ENCODE peak calls at places on chromosomes 7 and 10, in seven cellular contexts. One of them, this sample, is unnamed.

GRCh38 chr10:21519981-21520436 is 5.5 kb downstream of the SKIDA1 start:
- DNase-seq in CD4-positive, alpha-beta memory T cell: no peak
- DNase-seq in left ventricle myocardium inferior: no peak
- DNase-seq in WERI-Rb-1: no peak
- DNase-seq in skeletal muscle cell: no peak
- DNase-seq in mesendoderm: peak
- DNase-seq in brain microvascular endothelial cell: peak
- DNase-seq in this sample: no peak

GRCh38 chr10:133253313-133253955 is 15.8 kb downstream of the VENTX start:
- DNase-seq in brain microvascular endothelial cell: no peak
- DNase-seq in WERI-Rb-1: no peak
- DNase-seq in mesendoderm: no peak
- DNase-seq in CD4-positive, alpha-beta memory T cell: no peak
- DNase-seq in skeletal muscle cell: no peak
- DNase-seq in left ventricle myocardium inferior: no peak
- DNase-seq in this sample: no peak

GRCh38 chr7:71626206-71626605 is 494.3 kb downstream of the GALNT17 start:
- DNase-seq in mesendoderm: peak
- DNase-seq in left ventricle myocardium inferior: no peak
- DNase-seq in brain microvascular endothelial cell: peak
- DNase-seq in WERI-Rb-1: no peak
- DNase-seq in skeletal muscle cell: no peak
- DNase-seq in CD4-positive, alpha-beta memory T cell: no peak
- DNase-seq in this sample: no peak

GRCh38 chr7:118734541-118734940 is 510.0 kb downstream of the ANKRD7 start:
- DNase-seq in left ventricle myocardium inferior: no peak
- DNase-seq in skeletal muscle cell: no peak
- DNase-seq in brain microvascular endothelial cell: no peak
- DNase-seq in mesendoderm: no peak
- DNase-seq in CD4-positive, alpha-beta memory T cell: no peak
- DNase-seq in WERI-Rb-1: no peak
- DNase-seq in this sample: no peak

GRCh38 chr10:29426420-29426819 is 137.6 kb downstream of the LYZL1 start:
- DNase-seq in left ventricle myocardium inferior: no peak
- DNase-seq in CD4-positive, alpha-beta memory T cell: no peak
- DNase-seq in mesendoderm: no peak
- DNase-seq in skeletal muscle cell: no peak
- DNase-seq in brain microvascular endothelial cell: no peak
- DNase-seq in WERI-Rb-1: no peak
- DNase-seq in this sample: no peak

GRCh38 chr10:48324580-48324979 is 18.1 kb downstream of the MAPK8 start:
- DNase-seq in left ventricle myocardium inferior: no peak
- DNase-seq in CD4-positive, alpha-beta memory T cell: no peak
- DNase-seq in mesendoderm: no peak
- DNase-seq in brain microvascular endothelial cell: no peak
- DNase-seq in skeletal muscle cell: no peak
- DNase-seq in WERI-Rb-1: no peak
- DNase-seq in this sample: no peak

GRCh38 chr7:149825567-149826343 is 12.4 kb upstream of the ZNF862 start:
- DNase-seq in CD4-positive, alpha-beta memory T cell: no peak
- DNase-seq in mesendoderm: no peak
- DNase-seq in left ventricle myocardium inferior: no peak
- DNase-seq in skeletal muscle cell: no peak
- DNase-seq in brain microvascular endothelial cell: no peak
- DNase-seq in WERI-Rb-1: no peak
- DNase-seq in this sample: peak

GRCh38 chr7:23393636-23394035 is 76.7 kb downstream of the IGF2BP3 start:
- DNase-seq in left ventricle myocardium inferior: no peak
- DNase-seq in skeletal muscle cell: no peak
- DNase-seq in WERI-Rb-1: peak
- DNase-seq in brain microvascular endothelial cell: no peak
- DNase-seq in CD4-positive, alpha-beta memory T cell: no peak
- DNase-seq in mesendoderm: no peak
- DNase-seq in this sample: no peak

GRCh38 chr7:133911724-133912123 is 215.4 kb upstream of the LRGUK start:
- DNase-seq in mesendoderm: no peak
- DNase-seq in WERI-Rb-1: no peak
- DNase-seq in skeletal muscle cell: no peak
- DNase-seq in CD4-positive, alpha-beta memory T cell: no peak
- DNase-seq in left ventricle myocardium inferior: no peak
- DNase-seq in brain microvascular endothelial cell: no peak
- DNase-seq in this sample: no peak

GRCh38 chr7:74230446-74231231 is 20.8 kb downstream of the LAT2 start:
- DNase-seq in WERI-Rb-1: no peak
- DNase-seq in CD4-positive, alpha-beta memory T cell: no peak
- DNase-seq in left ventricle myocardium inferior: no peak
- DNase-seq in skeletal muscle cell: no peak
- DNase-seq in brain microvascular endothelial cell: no peak
- DNase-seq in mesendoderm: no peak
- DNase-seq in this sample: no peak

DNA sequence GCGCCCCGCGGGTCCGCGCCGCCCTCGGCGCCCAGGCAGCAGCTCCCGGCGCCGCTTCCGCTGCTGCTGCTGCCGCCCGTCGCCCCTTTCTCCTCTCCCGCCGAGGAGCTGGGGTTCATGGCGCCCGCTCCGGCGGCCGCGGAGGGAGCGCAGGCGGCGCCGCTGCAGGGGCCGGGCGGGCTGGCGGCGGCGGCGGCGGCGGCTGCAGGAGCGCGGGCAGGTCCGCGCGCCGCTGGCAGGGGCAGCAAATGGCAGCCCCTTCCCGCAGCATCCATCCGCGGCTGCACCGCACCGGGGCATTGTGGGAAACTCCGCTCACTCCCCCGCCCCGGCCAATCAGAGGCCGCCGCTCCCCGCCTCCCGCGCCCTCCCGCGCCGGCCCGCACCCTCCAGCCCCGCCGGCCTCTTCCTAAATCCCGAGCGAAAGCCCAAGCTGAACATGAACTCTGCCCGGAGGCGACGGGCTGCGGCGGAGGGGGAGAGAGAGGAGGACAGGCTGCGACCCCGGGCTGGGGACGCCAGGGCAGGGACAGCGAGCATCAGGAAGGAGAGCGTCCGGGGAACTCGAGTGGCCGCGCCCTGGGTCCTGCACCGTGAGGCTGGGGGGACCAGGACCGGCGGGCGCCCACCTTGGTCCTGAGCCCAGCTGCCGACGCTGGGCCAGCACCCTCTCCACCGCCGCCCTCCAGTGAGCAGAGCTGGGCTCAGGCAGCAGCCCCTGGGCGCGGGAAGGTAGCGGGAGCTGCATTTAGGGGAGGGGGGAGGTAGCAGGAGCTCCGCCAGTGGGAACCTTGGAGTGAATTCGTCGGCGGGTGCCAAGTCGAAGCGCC is at the start of gene DGKI:
- DNase-seq in CD4-positive, alpha-beta memory T cell: peak
- DNase-seq in left ventricle myocardium inferior: no peak
- DNase-seq in brain microvascular endothelial cell: no peak
- DNase-seq in mesendoderm: peak
- DNase-seq in skeletal muscle cell: no peak
- DNase-seq in WERI-Rb-1: no peak
- DNase-seq in this sample: peak
- H3K4me3 ChIP-seq in CD4-positive, alpha-beta memory T cell: no peak
- H3K4me3 ChIP-seq in left ventricle myocardium inferior: peak
- H3K4me3 ChIP-seq in brain microvascular endothelial cell: peak
- H3K4me3 ChIP-seq in mesendoderm: no peak
- H3K4me3 ChIP-seq in skeletal muscle cell: peak
- H3K4me3 ChIP-seq in WERI-Rb-1: peak
- H3K4me3 ChIP-seq in this sample: no peak

DNA sequence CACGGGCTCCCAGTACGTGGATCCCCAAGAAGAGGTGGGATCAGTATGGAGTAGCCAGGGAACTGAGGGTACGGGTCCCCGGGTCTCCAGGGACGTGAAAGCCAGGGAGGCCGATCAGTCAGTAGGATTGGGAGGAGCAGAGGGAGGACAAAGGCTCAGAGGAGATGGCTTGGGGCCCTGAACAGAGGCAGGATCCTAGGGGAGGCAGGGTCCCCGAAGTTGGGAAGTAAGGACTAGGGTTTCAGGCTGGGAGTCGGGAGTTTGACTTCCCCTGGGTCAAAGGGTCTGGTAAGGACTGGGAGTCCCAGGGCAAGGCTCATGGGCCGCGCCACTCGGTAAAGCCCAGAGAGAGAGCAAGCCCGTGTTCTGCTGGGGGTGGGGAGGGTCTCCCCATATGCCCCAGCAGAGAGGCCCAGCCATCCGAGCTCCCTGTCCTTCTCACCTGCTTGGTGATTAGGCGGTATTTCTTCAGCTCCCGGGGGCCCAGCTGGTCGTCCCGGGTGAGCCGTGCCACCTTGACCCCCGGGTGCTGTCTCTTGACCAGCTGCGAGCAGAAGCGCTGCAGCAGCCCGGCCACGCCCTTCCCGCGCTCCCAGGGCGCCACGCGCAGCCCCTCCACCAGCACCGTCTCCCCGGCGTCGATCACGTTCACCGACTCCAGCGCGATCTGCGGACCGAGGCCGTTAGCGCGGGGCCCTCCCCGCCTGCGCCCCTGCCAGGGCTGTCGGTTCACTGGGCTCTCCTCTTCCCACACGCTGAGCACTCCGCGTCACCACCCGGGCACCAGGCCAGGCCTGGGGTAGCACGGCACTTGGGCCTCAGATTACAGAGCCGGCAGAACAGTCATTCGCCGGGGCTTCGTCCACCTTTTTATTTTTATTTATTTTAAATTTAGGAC is 7.0 kb downstream of the NAT16 start:
- DNase-seq in CD4-positive, alpha-beta memory T cell: no peak
- DNase-seq in mesendoderm: peak
- DNase-seq in skeletal muscle cell: no peak
- DNase-seq in left ventricle myocardium inferior: peak
- DNase-seq in WERI-Rb-1: no peak
- DNase-seq in brain microvascular endothelial cell: peak
- DNase-seq in this sample: peak
- H3K4me3 ChIP-seq in CD4-positive, alpha-beta memory T cell: no peak
- H3K4me3 ChIP-seq in mesendoderm: no peak
- H3K4me3 ChIP-seq in skeletal muscle cell: peak
- H3K4me3 ChIP-seq in left ventricle myocardium inferior: peak
- H3K4me3 ChIP-seq in WERI-Rb-1: no peak
- H3K4me3 ChIP-seq in brain microvascular endothelial cell: no peak
- H3K4me3 ChIP-seq in this sample: no peak

GRCh38 chr10:5944389-5945202 is 32.7 kb downstream of the IL15RA start:
- DNase-seq in CD4-positive, alpha-beta memory T cell: no peak
- DNase-seq in WERI-Rb-1: no peak
- DNase-seq in skeletal muscle cell: peak
- DNase-seq in brain microvascular endothelial cell: peak
- DNase-seq in left ventricle myocardium inferior: peak
- DNase-seq in mesendoderm: no peak
- DNase-seq in this sample: no peak

GRCh38 chr10:5945561-5946418 is 31.6 kb downstream of the IL15RA start:
- DNase-seq in WERI-Rb-1: no peak
- DNase-seq in left ventricle myocardium inferior: peak
- DNase-seq in CD4-positive, alpha-beta memory T cell: no peak
- DNase-seq in skeletal muscle cell: peak
- DNase-seq in mesendoderm: peak
- DNase-seq in brain microvascular endothelial cell: peak
- DNase-seq in this sample: no peak

GRCh38 chr10:5946786-5947185 is 30.6 kb downstream of the IL15RA start:
- DNase-seq in mesendoderm: no peak
- DNase-seq in CD4-positive, alpha-beta memory T cell: no peak
- DNase-seq in brain microvascular endothelial cell: no peak
- DNase-seq in skeletal muscle cell: no peak
- DNase-seq in left ventricle myocardium inferior: no peak
- DNase-seq in WERI-Rb-1: no peak
- DNase-seq in this sample: no peak

GRCh38 chr10:5943536-5943935 is 33.8 kb downstream of the IL15RA start:
- DNase-seq in brain microvascular endothelial cell: no peak
- DNase-seq in CD4-positive, alpha-beta memory T cell: no peak
- DNase-seq in WERI-Rb-1: no peak
- DNase-seq in mesendoderm: no peak
- DNase-seq in skeletal muscle cell: no peak
- DNase-seq in left ventricle myocardium inferior: peak
- DNase-seq in this sample: peak

DNA sequence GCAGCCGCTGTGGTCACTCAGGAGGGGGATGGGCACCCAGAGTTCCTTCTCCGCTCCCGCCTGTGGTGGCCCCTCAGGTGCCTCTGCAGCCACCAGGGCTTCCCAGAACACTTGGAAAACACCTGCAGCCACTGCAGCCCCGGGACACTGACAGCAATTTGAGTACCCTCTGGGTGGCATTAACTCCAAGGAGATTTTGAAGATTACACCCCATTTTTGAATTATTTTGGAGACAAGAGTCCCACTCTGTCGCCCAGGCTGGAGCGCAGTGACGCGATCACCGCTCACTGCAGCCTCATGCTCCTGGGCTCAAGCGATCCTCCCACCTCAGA is 32.2 kb downstream of the IL15RA start:
- DNase-seq in mesendoderm: no peak
- DNase-seq in CD4-positive, alpha-beta memory T cell: no peak
- DNase-seq in brain microvascular endothelial cell: no peak
- DNase-seq in skeletal muscle cell: no peak
- DNase-seq in WERI-Rb-1: no peak
- DNase-seq in left ventricle myocardium inferior: no peak
- DNase-seq in this sample: no peak
- H3K4me3 ChIP-seq in mesendoderm: no peak
- H3K4me3 ChIP-seq in CD4-positive, alpha-beta memory T cell: no peak
- H3K4me3 ChIP-seq in brain microvascular endothelial cell: no peak
- H3K4me3 ChIP-seq in skeletal muscle cell: no peak
- H3K4me3 ChIP-seq in WERI-Rb-1: no peak
- H3K4me3 ChIP-seq in left ventricle myocardium inferior: peak
- H3K4me3 ChIP-seq in this sample: no peak

DNA sequence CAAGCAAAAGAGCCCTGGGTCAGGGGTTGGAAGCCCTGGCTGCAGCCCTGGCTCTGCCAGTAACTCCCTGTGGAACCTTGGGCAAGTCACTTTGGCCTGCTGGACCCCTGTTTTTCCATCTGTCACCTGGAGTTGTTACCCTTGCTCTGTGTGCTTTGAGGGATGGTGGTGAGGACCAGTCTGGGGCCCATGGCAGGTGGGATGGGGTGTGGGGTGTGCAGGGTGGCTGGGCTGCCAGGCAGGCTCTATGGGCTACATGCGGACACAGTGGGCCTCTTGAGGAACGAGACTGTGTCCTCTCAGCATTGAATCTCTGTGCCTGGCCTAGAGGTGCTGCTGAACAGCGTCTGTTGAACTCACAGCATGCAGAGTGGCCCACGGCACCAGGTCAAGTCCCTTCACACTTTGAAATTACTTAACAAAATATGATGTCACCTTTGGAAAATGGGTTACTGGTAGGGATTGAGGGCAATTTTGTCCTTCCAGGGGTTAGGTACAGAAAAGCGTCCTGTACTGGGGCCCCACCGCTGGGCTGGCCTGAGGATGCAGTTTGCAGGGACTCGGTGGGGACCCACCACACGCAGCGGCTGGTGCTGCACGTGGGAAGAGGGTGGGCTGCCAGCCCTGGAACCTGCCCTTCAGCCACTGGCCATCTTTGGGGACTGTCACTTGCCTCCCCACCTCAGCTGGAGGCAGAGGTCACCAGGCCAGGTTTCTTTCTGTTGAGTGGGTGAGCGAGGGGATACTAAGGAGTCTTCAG is 45.3 kb downstream of the PRF1 start:
- DNase-seq in skeletal muscle cell: no peak
- DNase-seq in CD4-positive, alpha-beta memory T cell: no peak
- DNase-seq in left ventricle myocardium inferior: no peak
- DNase-seq in brain microvascular endothelial cell: no peak
- DNase-seq in WERI-Rb-1: no peak
- DNase-seq in mesendoderm: no peak
- DNase-seq in this sample: no peak
- H3K4me3 ChIP-seq in skeletal muscle cell: no peak
- H3K4me3 ChIP-seq in CD4-positive, alpha-beta memory T cell: no peak
- H3K4me3 ChIP-seq in left ventricle myocardium inferior: no peak
- H3K4me3 ChIP-seq in brain microvascular endothelial cell: no peak
- H3K4me3 ChIP-seq in WERI-Rb-1: no peak
- H3K4me3 ChIP-seq in mesendoderm: no peak
- H3K4me3 ChIP-seq in this sample: no peak